ENCODE peak calls at places on chromosomes 4 and X, in four cellular contexts. I is stimulated activated CD8-positive, alpha-beta memory T cell treated with anti-CD3 and anti-CD28 coated beads, Interleukin-4, amount 100 ng/mL, for 1 hour; C is NCI-H82; P is renal cortical epithelial cell. E is an unnamed sample.

GRCh38 chr4:181548873-181549541 is 694.2 kb upstream of the TENM3 start:
- DNase-seq in I (no peak), C (no peak), P (no peak), E (no peak)

GRCh38 chr4:26826721-26827120 is 33.9 kb upstream of the STIM2 start:
- DNase-seq in I (no peak), C (no peak), P (peak; percentile 92), E (no peak)

GRCh38 chrX:55342533-55343501 is 78.1 kb upstream of the PAGE3 start:
- DNase-seq in I (no peak), C (peak; percentile 42), P (peak; percentile 4), E (no peak)

GRCh38 chrX:68939868-68940267 is 111.0 kb downstream of the EFNB1 start:
- DNase-seq in I (no peak), C (no peak), P (no peak), E (no peak)

GRCh38 chr4:75922588-75922987 is 18.2 kb downstream of the NAAA start:
- DNase-seq in I (no peak), C (no peak), P (no peak), E (no peak)

GRCh38 chr4:170591076-170591475 is 501.3 kb upstream of the AADAT start:
- DNase-seq in I (no peak), C (no peak), P (no peak), E (no peak)

GRCh38 chrX:44291468-44292116 is 51.9 kb downstream of the EFHC2 start:
- DNase-seq in I (no peak), C (no peak), P (peak; percentile 81), E (no peak)

GRCh38 chr4:4789462-4789861 is 70.0 kb upstream of the MSX1 start:
- DNase-seq in I (no peak), C (no peak), P (no peak), E (no peak)

GRCh38 chrX:10989386-10989785 is 121.7 kb upstream of the HCCS start:
- DNase-seq in I (no peak), C (no peak), P (no peak), E (no peak)

GRCh38 chr4:88158360-88159136 is at the start of gene ABCG2:
- DNase-seq in I (no peak), C (peak; percentile 22), P (peak; percentile 42), E (peak; percentile 79)

GRCh38 chr4:138710297-138710696 is 305.3 kb upstream of the NOCT start:
- DNase-seq in I (no peak), C (no peak), P (no peak), E (no peak)

GRCh38 chr4:54547299-54548097 is 110.3 kb upstream of the KIT start:
- DNase-seq in I (no peak), C (no peak), P (no peak), E (no peak)

GRCh38 chr4:41256740-41257256 is at the start of gene UCHL1:
- DNase-seq in I (no peak), C (peak; percentile 97), P (peak; percentile 21), E (peak; percentile 94)

GRCh38 chr4:95267081-95267480 is 281.7 kb downstream of the UNC5C start:
- DNase-seq in I (no peak), C (no peak), P (peak; percentile 79), E (no peak)

GRCh38 chr4:85823295-85823694 is 348.3 kb downstream of the ARHGAP24 start:
- DNase-seq in I (no peak), C (peak; percentile 37), P (peak; percentile 47), E (no peak)

E was measured in ecto neural progenitor cell.